ENCODE peak calls at places on chromosomes 6 and 20, in five cellular contexts. C is tibial artery, Y is BJ, U is ovary, H is body of pancreas. O is an unnamed sample.

GRCh38 chr6:39228992-39229767 is at the start of gene KCNK5:
- DNase-seq in C (peak), Y (no peak), U (peak), H (peak), O (no peak)

GRCh38 chr6:109311481-109311880 is 70.8 kb downstream of the CD164 start:
- DNase-seq in C (no peak), Y (no peak), U (no peak), H (no peak), O (no peak)

GRCh38 chr6:12047792-12048432 is 35.8 kb downstream of the HIVEP1 start:
- DNase-seq in C (no peak), Y (no peak), U (no peak), H (no peak), O (no peak)

GRCh38 chr6:39053016-39053595 is 4.5 kb downstream of the GLP1R start:
- DNase-seq in C (peak), Y (no peak), U (no peak), H (no peak), O (no peak)

GRCh38 chr6:3228791-3229565 is 1.5 kb upstream of the TUBB2B start:
- DNase-seq in C (peak), Y (no peak), U (no peak), H (no peak), O (no peak)

GRCh38 chr6:11536795-11537194 is 754 bp upstream of the TMEM170B start:
- DNase-seq in C (no peak), Y (no peak), U (peak), H (peak), O (no peak)

GRCh38 chr6:96826865-96827264 is 10.4 kb downstream of the GPR63 start:
- DNase-seq in C (no peak), Y (no peak), U (no peak), H (no peak), O (no peak)

GRCh38 chr6:12174878-12175277 is 115.3 kb upstream of the EDN1 start:
- DNase-seq in C (no peak), Y (no peak), U (no peak), H (no peak), O (peak)

GRCh38 chr20:63694596-63695418 is 1.6 kb upstream of the TNFRSF6B start:
- DNase-seq in C (peak), Y (no peak), U (peak), H (no peak), O (no peak)

GRCh38 chr6:31970604-31971271 is 1.2 kb downstream of the DXO start:
- DNase-seq in C (no peak), Y (no peak), U (no peak), H (peak), O (no peak)

GRCh38 chr6:137552146-137552545 is 58.0 kb upstream of the OLIG3 start:
- DNase-seq in C (no peak), Y (no peak), U (no peak), H (no peak), O (no peak)

GRCh38 chr6:35629876-35630378 is 58.8 kb downstream of the FKBP5 start:
- DNase-seq in C (no peak), Y (no peak), U (no peak), H (no peak), O (no peak)

GRCh38 chr20:51473771-51474170 is 68.7 kb downstream of the NFATC2 start:
- DNase-seq in C (no peak), Y (no peak), U (peak), H (no peak), O (no peak)

GRCh38 chr6:31896856-31897611 is 464 bp downstream of the EHMT2 start:
- DNase-seq in C (no peak), Y (no peak), U (peak), H (no peak), O (no peak)

GRCh38 chr6:85669735-85670194 is 27.1 kb upstream of the SYNCRIP start:
- DNase-seq in C (no peak), Y (peak), U (no peak), H (no peak), O (peak)

GRCh38 chr6:45378324-45378926 is 691 bp upstream of the SUPT3H start:
- DNase-seq in C (no peak), Y (no peak), U (peak), H (no peak), O (no peak)

GRCh38 chr6:8825726-8826125 is 390.4 kb upstream of the SLC35B3 start:
- DNase-seq in C (no peak), Y (no peak), U (no peak), H (no peak), O (no peak)

GRCh38 chr20:53872561-53873248 is 197.7 kb downstream of the BCAS1 start:
- DNase-seq in C (no peak), Y (no peak), U (no peak), H (no peak), O (no peak)

GRCh38 chr6:37617073-37617472 is 80.6 kb downstream of the MDGA1 start:
- DNase-seq in C (no peak), Y (no peak), U (no peak), H (no peak), O (no peak)

GRCh38 chr6:30213654-30213998 is 420 bp upstream of the TRIM26 start:
- DNase-seq in C (no peak), Y (no peak), U (no peak), H (no peak), O (no peak)

GRCh38 chr20:63355781-63356295 is 5.3 kb downstream of the CHRNA4 start:
- DNase-seq in C (no peak), Y (no peak), U (no peak), H (no peak), O (no peak)

GRCh38 chr6:21742238-21742660 is 148.7 kb downstream of the SOX4 start:
- DNase-seq in C (no peak), Y (no peak), U (no peak), H (no peak), O (peak)

GRCh38 chr6:28811873-28812272 is 111.9 kb downstream of the TRIM27 start:
- DNase-seq in C (no peak), Y (no peak), U (no peak), H (no peak), O (peak)

GRCh38 chr6:166514196-166514595 is 72.3 kb downstream of the RAMACL start:
- DNase-seq in C (peak), Y (no peak), U (no peak), H (no peak), O (no peak)

GRCh38 chr6:42449917-42450313 is 1.8 kb downstream of the TRERF1 start:
- DNase-seq in C (no peak), Y (no peak), U (no peak), H (no peak), O (peak)

GRCh38 chr6:3325210-3325609 is 66.5 kb downstream of the PSMG4 start:
- DNase-seq in C (no peak), Y (no peak), U (no peak), H (no peak), O (peak)

GRCh38 chr6:101705866-101706265 is 312.4 kb downstream of the GRIK2 start:
- DNase-seq in C (no peak), Y (no peak), U (no peak), H (no peak), O (no peak)

GRCh38 chr6:56852249-56852606 is 102.7 kb upstream of the BEND6 start:
- DNase-seq in C (no peak), Y (no peak), U (no peak), H (no peak), O (no peak)

GRCh38 chr20:40960521-40960956 is 68.1 kb upstream of the TOP1 start:
- DNase-seq in C (peak), Y (no peak), U (no peak), H (no peak), O (no peak)

GRCh38 chr6:35047265-35048011 is 93.7 kb downstream of the TCP11 start:
- DNase-seq in C (peak), Y (no peak), U (no peak), H (no peak), O (peak)

GRCh38 chr6:87277123-87277522 is 45.3 kb upstream of the SMIM8 start:
- DNase-seq in C (no peak), Y (no peak), U (no peak), H (no peak), O (peak)

DNA sequence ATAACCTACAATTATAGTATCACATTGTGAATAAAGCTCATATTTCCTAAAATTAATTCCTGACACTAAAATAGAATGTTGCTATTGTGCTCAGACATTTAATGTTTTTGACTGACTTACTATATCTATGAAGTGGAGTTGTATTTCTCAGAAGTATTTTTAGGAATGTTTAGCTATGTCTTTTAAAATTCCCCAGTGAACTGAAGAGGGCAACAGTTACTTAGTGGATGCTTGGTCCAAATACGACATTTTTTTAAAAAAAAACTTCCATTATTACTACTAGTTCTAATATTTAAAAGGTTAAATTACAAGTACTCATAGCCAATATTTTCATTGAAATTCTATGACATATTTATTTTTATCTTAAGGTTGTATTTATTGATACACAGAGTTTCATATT is 460.2 kb downstream of the COL12A1 start:
- DNase-seq in C (no peak), Y (no peak), U (no peak), H (no peak), O (no peak)
- TF ChIP-seq CTCF in C (no peak), Y (no peak), U (no peak), H (no peak), O (no peak)

GRCh38 chr6:83514877-83515466 is 2.6 kb downstream of the PRSS35 start:
- DNase-seq in C (no peak), Y (no peak), U (no peak), H (peak), O (peak)
- TF ChIP-seq CTCF in C (peak), Y (peak), U (peak), H (peak), O (peak)

GRCh38 chr6:159213401-159213800 is 44.2 kb downstream of the FNDC1 start:
- DNase-seq in C (no peak), Y (no peak), U (no peak), H (no peak), O (no peak)

GRCh38 chr6:159214281-159214680 is 45.1 kb downstream of the FNDC1 start:
- DNase-seq in C (no peak), Y (no peak), U (no peak), H (no peak), O (no peak)

GRCh38 chr6:159221486-159222170 is 52.4 kb downstream of the FNDC1 start:
- DNase-seq in C (no peak), Y (no peak), U (no peak), H (no peak), O (no peak)

GRCh38 chr6:159220093-159220492 is 50.9 kb downstream of the FNDC1 start:
- DNase-seq in C (no peak), Y (no peak), U (no peak), H (no peak), O (no peak)

GRCh38 chr6:159217595-159218275 is 48.5 kb downstream of the FNDC1 start:
- DNase-seq in C (no peak), Y (no peak), U (no peak), H (peak), O (peak)
- TF ChIP-seq CTCF in C (peak), Y (peak), U (no peak), H (peak), O (peak)

DNA sequence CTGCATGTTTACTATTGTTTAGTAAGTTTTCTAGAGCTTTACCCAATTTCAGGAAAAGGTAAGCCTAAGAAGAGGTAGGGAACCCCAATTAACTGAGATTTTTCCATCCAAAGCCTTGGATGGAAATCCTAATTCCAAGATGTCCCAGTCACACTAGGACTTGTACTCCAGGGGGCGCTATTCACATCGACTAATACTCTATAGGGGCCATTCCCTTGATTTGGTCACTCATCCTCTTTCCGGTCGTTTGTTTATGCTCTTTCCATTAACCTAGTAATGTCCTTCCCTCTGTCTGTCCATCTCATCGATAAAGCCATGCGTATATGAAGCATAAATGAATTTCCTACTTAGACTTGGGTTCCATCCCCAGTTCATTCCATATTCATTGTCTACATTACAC is 80.8 kb upstream of the FUCA2 start:
- DNase-seq in C (no peak), Y (no peak), U (no peak), H (peak), O (no peak)
- TF ChIP-seq CTCF in C (no peak), Y (no peak), U (no peak), H (peak), O (peak)

GRCh38 chr20:58577139-58577806 is 62.1 kb upstream of the APCDD1L start:
- DNase-seq in C (peak), Y (no peak), U (peak), H (no peak), O (no peak)
- TF ChIP-seq CTCF in C (no peak), Y (no peak), U (no peak), H (no peak), O (no peak)

DNA sequence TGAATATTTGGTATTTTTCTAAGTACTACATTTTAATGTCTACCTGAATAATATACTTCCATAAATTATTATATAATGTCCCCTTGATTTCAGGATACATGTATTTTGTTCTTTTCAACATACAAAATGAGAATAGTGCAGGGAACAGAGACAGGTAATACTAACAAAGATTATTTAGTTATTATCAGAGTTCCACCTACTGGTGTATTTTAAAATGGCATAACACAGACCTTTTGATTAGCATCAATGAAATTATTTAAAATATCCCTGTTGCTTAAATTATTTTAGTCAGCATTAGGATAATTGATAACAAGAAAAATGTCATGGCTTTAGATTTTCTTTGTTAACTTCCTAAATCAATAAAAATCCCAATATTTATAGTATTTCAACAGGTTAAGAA is 184.0 kb downstream of the PRDM13 start:
- DNase-seq in C (no peak), Y (no peak), U (no peak), H (no peak), O (no peak)
- TF ChIP-seq CTCF in C (no peak), Y (no peak), U (no peak), H (no peak), O (peak)

GRCh38 chr6:169967687-169968086 is 216.3 kb downstream of the ERMARD start:
- DNase-seq in C (peak), Y (no peak), U (no peak), H (no peak), O (no peak)

GRCh38 chr6:169969372-169970099 is 218.1 kb downstream of the ERMARD start:
- DNase-seq in C (peak), Y (no peak), U (no peak), H (peak), O (no peak)

GRCh38 chr6:169970306-169970988 is 219.0 kb downstream of the ERMARD start:
- DNase-seq in C (peak), Y (no peak), U (no peak), H (peak), O (no peak)

GRCh38 chr6:169966312-169967181 is 215.1 kb downstream of the ERMARD start:
- DNase-seq in C (peak), Y (no peak), U (no peak), H (no peak), O (no peak)

DNA sequence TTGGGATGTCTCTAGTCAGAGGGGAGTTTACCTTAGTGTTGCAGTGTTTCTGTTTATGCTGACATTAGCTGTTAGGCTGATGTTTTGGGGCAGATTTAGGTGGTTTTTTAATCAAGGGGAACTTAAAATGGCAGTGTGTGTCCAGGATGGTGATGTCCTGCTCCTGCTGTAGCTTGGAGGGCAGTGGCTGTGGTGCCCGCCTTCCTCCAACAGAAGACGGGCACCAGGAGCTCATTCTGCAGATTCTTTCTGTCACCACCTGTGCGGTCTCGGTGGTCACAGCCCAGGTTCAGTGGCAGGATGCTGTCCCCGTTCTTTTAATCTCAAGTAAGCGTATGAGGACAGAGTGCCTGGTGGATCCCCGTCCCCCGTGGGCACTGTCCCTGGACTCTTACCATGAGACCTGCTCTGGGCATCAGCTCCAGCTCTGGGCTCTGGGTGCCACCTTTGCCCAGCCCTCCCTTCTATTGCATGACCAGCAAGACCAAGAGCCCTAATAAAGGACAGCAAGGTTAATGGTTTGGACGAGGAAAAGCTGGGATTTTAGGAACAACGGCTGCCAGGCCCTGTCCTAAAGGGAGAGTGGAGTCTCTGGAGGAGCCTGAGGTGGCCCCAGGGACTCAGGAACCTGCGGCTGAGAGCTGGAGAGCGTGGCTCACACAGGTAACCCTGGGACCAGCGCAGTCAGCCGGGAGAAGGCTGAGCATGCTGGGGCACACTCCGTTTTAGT is 217.3 kb downstream of the ERMARD start:
- DNase-seq in C (no peak), Y (no peak), U (no peak), H (no peak), O (no peak)
- TF ChIP-seq CTCF in C (no peak), Y (no peak), U (no peak), H (no peak), O (no peak)